ENCODE peak calls at places on chromosomes 16 and 17, in six cellular contexts. D is kidney epithelial cell; X is GM20000; J is CD8-positive, alpha-beta T cell; L is adrenal gland; G is astrocyte of the cerebellum. Z is an unnamed sample.

GRCh38 chr17:72576289-72576759 is 455.5 kb downstream of the SOX9 start:
- DNase-seq in D (no peak), X (no peak), J (no peak), L (no peak), G (no peak), Z (no peak)

GRCh38 chr16:15552507-15552906 is 90.4 kb downstream of the MARF1 start:
- DNase-seq in D (no peak), X (no peak), J (no peak), L (no peak), G (no peak), Z (no peak)

GRCh38 chr16:22161999-22162657 is at the start of gene SDR42E2:
- DNase-seq in D (no peak), X (peak), J (peak), L (no peak), G (no peak), Z (no peak)

GRCh38 chr16:4026854-4027253 is 89.4 kb downstream of the ADCY9 start:
- DNase-seq in D (no peak), X (no peak), J (no peak), L (no peak), G (no peak), Z (no peak)

GRCh38 chr17:10119203-10120112 is 78.9 kb downstream of the GAS7 start:
- DNase-seq in D (no peak), X (peak), J (no peak), L (no peak), G (no peak), Z (peak)

GRCh38 chr16:9446471-9447194 is 355.2 kb downstream of the HAPSTR1 start:
- DNase-seq in D (no peak), X (no peak), J (no peak), L (no peak), G (no peak), Z (no peak)

GRCh38 chr17:35160354-35161201 is 13.0 kb downstream of the UNC45B start:
- DNase-seq in D (no peak), X (no peak), J (peak), L (no peak), G (no peak), Z (no peak)

GRCh38 chr16:53789159-53789558 is 85.2 kb downstream of the FTO start:
- DNase-seq in D (peak), X (no peak), J (no peak), L (no peak), G (peak), Z (no peak)

GRCh38 chr16:2779151-2779920 is 2.3 kb upstream of the ELOB start:
- DNase-seq in D (no peak), X (no peak), J (no peak), L (no peak), G (no peak), Z (no peak)

GRCh38 chr17:17098426-17099035 is 56.3 kb downstream of the MPRIP start:
- DNase-seq in D (no peak), X (no peak), J (no peak), L (no peak), G (no peak), Z (no peak)

DNA sequence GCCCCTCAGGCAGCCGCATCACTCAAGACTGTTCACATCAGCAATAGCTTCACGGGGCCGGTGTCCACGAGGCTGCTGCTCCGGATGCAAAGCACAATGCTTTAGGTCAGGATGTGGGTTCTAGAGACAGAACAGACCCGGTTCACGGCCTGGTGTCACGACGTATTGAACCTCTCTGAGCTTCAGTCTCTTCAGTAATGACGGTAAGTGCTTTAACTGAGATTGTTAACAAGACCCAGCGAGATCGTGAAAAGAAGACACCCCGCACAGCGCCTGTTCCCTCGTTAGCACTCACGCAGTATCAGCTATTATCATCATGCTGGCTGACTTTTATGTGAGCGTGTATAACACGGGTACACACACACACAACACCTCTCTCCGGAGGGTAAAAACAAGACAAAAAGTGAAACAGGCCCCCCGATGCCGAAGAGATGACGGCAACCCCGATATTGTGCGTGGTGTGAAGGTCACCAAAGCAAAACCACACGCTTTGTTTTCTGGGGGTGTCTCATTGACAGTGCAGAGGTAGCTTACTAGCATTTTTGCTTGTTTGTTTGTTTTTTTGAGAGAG is 21.4 kb upstream of the ABR start:
- DNase-seq in D (no peak), X (peak), J (peak), L (no peak), G (no peak), Z (no peak)
- TF ChIP-seq CTCF in D (no peak), X (no peak), J (no peak), L (no peak), G (no peak), Z (no peak)

DNA sequence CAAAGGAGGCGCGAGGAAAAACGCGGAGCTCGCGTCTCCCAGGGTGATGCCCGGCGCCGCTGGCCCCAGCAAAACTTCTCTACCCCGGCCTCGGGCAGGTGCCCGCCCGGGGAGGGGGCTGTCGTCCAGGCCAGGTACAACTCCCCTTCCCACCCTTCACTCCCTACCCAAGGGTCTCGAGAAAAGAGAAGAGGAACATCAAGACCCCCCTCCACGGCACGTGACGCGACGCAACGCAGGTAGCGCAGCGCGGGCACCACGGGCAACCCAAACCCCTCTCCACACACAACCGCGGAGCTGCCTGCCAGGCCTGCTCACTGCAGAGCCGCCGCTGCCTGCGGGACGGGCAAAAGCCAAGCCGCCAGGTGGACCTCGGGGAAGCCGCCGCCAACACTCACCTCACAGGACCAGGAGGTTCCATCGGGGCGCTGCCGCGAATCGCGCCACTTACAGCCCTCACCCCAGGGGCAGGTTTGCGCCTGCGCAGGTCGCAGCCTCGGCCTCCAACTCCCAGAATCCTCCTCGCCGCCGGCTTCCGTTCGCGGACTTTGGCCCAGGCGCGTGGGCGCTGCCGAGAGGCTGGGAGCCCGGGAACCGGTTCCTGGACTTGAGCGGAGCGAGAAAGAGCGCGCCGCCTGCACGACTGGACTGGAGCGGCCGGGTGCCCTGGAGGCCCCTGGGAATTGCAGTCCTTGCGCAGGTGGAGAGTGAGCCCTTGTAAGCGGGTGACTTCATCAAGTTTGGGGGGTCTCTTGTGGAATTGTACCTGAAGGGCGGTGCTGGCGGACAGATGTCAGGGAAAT is at the start of gene ZNF232:
- DNase-seq in D (peak), X (peak), J (peak), L (peak), G (peak), Z (peak)
- TF ChIP-seq CTCF in D (no peak), X (no peak), J (no peak), L (no peak), G (no peak), Z (no peak)

DNA sequence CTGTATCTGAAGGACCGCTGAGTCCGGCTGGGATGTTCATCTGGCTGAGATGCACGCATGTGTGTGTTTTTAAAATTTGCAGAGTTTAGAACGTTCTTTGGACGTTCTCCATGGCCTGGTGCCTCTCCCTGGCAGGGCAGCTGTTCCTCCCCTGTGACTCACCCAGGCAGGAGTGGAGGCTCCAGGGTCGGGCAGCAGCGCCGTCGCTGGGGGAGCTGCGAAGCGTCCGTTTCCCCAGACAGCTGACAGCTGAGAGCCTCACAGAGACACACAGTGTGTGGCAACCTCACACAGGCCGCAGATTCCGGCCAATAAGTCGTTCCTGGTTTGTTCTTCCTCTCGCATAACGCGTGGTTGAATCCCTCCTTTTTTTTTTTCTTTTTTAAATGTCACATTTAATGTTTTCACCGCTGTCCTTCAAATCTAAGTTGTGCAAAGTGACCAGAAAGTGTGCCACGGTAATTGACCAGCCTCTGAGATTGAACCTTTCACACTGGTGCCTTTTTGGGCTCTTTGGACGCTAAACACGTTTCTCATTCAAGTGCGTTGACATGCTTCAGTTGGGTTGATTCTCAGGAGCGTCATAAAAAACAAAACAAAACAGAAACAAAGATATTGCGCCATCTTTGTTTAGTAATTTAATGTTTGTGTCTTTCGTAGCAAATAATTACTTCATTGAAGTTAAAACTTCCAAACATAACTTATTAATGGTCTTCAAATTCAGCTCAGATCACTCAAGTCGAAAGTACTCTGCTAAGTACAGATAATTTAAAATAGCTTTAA is 80.4 kb downstream of the OR1D5 start:
- DNase-seq in D (no peak), X (no peak), J (no peak), L (peak), G (peak), Z (no peak)
- TF ChIP-seq CTCF in D (peak), X (no peak), J (no peak), L (peak), G (peak), Z (no peak)

DNA sequence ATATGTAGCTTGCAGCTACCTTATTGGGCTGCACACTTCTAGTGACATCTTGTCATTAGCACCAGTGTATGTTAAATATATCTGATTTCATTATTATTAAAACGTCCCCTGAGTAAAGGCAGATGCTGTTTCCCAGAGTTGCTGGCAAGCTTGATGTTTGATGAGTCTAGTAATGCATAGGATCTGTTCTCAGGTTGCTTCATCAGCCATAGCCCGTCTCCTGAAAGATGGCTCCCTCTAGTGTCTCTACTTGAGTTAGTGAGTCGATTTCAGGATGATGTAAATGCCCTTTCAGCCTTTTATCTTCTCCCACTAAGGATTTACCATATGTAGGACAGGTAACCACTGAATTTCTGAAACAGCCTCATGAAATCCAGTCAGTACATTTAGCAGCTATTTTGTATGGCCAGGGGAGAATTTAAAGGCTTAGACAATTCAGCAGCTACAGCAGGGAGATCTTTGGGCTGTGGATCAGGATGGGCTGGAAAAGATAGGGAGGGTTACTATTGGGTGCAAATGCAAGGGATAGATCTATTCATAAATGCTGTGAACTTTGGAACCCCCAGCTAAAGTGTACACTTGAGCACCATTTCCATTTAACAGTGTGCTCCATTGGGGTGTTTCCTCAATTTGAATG is 376.3 kb downstream of the CNTNAP4 start:
- DNase-seq in D (peak), X (peak), J (no peak), L (no peak), G (peak), Z (no peak)
- TF ChIP-seq CTCF in D (peak), X (peak), J (no peak), L (no peak), G (peak), Z (no peak)

DNA sequence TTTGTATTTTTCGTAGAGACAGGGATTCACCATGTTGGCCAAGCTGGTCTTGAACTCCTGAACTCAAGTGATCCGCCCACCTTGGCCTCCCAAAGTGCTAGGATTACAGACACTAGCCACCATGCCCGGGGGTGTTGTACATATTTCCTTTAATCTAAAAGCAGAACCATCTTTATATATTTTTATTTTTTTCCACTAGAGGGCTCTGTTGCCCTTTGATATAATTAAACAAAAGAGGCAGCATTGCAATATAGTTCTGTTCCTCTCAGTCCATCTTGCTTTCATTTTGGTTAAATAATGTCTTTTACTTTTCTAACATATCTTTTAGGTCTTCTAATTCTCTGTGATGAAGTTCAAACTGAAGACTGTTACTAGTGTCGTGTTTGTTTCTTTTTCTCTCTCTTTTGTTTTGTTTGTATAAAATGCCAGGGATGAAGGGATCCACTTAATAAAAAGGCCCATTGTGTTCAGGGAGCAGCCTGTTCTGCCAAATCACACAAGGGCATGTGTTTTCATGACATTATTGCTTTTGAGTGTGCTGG is 23.4 kb downstream of the WWOX start:
- DNase-seq in D (no peak), X (peak), J (no peak), L (no peak), G (peak), Z (no peak)
- TF ChIP-seq CTCF in D (peak), X (no peak), J (peak), L (peak), G (no peak), Z (peak)

DNA sequence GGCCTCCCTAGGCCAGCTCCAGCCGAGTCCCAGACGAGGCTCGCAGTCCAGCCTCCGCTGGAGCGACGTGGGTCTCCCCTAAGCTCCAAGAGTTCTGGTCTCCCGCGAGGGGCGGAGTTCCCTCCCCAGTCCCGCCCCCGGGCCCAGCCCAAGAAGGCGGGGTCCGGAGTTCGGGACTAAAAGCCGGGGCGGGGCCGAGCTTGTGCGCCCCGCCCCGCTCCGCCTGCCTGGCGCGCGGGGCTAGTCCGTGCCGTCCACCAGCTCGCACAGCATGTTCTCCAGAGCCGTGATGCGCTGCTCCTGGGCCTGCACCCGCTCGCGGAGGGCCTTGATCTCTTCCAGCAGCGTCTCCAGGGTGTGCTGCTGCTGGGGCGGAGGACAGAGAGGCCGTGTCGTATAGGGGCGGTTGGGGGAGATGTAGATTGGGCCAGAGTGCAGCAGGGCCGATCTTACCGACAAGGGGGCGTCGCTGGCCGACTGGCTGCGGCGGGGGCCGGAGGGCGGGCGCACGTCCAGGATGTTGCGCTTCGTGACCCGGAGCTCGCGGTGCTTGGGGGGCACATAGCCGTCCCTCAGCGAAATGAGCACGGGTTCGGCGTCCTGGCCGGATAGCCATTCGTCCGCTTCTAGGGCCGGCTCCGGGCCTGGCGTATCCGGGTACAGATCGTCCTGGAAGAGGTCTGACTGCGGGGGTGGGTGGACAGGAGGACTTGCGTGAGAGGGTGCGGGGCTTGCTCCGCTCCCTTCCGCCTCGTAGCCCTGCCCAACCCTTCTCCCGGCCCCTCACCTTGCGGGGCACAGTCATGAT is 7.0 kb downstream of the CORO6 start:
- DNase-seq in D (no peak), X (peak), J (peak), L (peak), G (no peak), Z (no peak)
- TF ChIP-seq CTCF in D (no peak), X (no peak), J (no peak), L (no peak), G (no peak), Z (no peak)